ENCODE peak calls at places on chromosomes 13 and 19, in five cellular contexts. J, U, A, W and M are unnamed samples. For H3K27me3, the result is how much of the 10 kb centered on the place peaks cover.

GRCh38 chr13:21934309-21934708 is 263.4 kb downstream of the FGF9 start:
- DNase-seq in J (no peak), U (no peak), A (no peak), W (no peak), M (no peak)

GRCh38 chr19:12117203-12117970 is 22.8 kb downstream of the ZNF20 start:
- DNase-seq in W (no peak), J (no peak), A (no peak), U (no peak), M (no peak)

GRCh38 chr19:51676566-51677083 is 16.5 kb upstream of the SPACA6 start:
- DNase-seq in J (no peak), A (no peak), W (no peak), U (no peak), M (no peak)

GRCh38 chr13:50277127-50277526 is 261.9 kb downstream of the KCNRG start:
- DNase-seq in A (no peak), W (no peak), J (no peak), U (no peak), M (no peak)

GRCh38 chr19:21256722-21257121 is 72.5 kb downstream of the ZNF708 start:
- DNase-seq in W (peak), A (no peak), U (no peak), J (no peak), M (no peak)

GRCh38 chr19:39341122-39341719 is 1.0 kb upstream of the SAMD4B start:
- DNase-seq in U (peak), J (no peak), W (peak), A (no peak), M (no peak)

GRCh38 chr13:49308104-49308875 is 60.6 kb downstream of the CDADC1 start:
- DNase-seq in J (peak), W (peak), A (no peak), U (peak), M (no peak)

GRCh38 chr13:39597828-39598227 is 5.2 kb downstream of the LHFPL6 start:
- DNase-seq in U (no peak), J (no peak), A (no peak), W (no peak), M (no peak)

GRCh38 chr13:110411316-110412105 is 104.4 kb downstream of the COL4A2 start:
- DNase-seq in J (no peak), A (no peak), U (no peak), W (no peak), M (no peak)

GRCh38 chr19:7982651-7983099 is 22.8 kb downstream of the ELAVL1 start:
- DNase-seq in W (peak), J (no peak), U (no peak), A (no peak), M (no peak)

GRCh38 chr13:29453657-29454056 is 141.8 kb downstream of the SLC7A1 start:
- DNase-seq in W (no peak), J (no peak), U (no peak), A (no peak), M (no peak)

GRCh38 chr19:30095171-30095570 is 153.1 kb downstream of the URI1 start:
- DNase-seq in U (no peak), J (no peak), W (no peak), A (no peak), M (no peak)

GRCh38 chr19:45152504-45153338 is 8.1 kb downstream of the NKPD1 start:
- DNase-seq in A (no peak), W (peak), U (peak), J (no peak), M (no peak)

GRCh38 chr13:102395939-102396338 is 5.9 kb downstream of the FGF14 start:
- DNase-seq in A (no peak), U (no peak), J (no peak), W (no peak), M (no peak)

DNA sequence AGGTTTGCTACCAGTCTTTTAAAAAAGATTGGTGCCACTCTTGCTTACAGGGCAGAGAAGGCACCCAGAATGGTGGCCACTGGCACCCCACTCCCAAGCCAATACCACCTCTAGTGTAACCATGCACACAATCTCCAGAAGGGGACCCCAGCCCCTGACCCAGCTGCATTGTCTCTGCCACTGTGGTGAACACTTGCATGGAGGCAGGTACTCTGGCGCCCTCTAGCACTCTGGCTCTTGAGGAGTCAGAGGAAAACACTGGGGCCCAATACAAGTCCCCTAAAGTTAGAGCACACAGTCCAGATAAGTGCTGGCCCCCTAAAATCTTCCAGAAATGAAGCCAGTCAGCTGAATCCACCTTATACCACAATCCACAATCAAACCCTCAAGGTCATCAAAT is 6.0 kb downstream of the ERVV-1 start:
- DNase-seq in A (no peak), U (no peak), J (no peak), W (peak), M (no peak)
- TF ChIP-seq CTCF in A (peak), U (no peak), J (no peak), W (no peak), M (no peak)

GRCh38 chr19:54247106-54247930 is 4.7 kb upstream of the LILRA6 start:
- DNase-seq in J (no peak), A (no peak), U (no peak), W (no peak), M (no peak)
- H3K27me3 ChIP-seq in J (under half), A (under half), U (under half), W (under half), M (under half)

GRCh38 chr19:19626516-19627441 is 1.2 kb downstream of the LPAR2 start:
- DNase-seq in W (no peak), J (no peak), A (no peak), U (no peak), M (no peak)
- H3K4me3 ChIP-seq in W (no peak), J (no peak), A (peak), U (no peak), M (no peak)

DNA sequence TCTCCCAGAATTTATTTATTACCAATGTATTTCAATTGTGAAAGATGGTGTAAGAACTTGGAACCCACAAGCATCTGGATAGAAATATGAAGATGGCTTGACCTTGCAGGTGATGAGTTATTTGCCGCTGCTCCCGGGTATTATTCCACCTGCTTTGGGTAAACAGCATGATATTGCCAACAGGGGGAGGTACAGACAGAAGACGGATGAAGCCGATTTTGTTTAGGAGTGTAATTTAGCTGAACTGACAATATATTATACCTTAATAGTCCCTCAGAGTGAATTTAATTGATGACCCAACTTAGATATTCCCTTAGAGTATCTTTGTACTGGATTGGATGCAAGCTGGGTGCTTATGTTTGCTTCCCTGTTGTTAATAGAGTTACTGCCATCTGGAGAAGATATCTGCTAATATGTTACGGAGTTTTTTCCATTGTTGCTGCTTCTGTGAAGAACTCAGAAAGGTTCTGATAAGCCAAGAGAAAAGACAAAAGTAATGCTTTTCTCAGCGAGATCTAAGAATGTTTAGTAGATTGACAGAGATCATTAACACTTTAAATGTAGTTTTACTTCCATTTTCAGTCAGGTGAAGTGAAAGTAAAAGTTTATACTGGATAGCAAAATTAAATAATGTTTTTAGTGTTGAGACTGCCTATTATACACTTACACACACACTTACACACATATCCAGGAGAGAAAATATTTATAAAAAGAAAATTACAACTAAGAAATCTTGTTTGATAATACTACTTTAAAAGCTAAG is 2220.8 kb upstream of the PCDH20 start:
- DNase-seq in U (no peak), J (no peak), W (no peak), A (peak), M (no peak)
- TF ChIP-seq CTCF in U (no peak), J (no peak), W (no peak), A (peak), M (peak)

GRCh38 chr19:5398693-5399057 is 56.5 kb upstream of the ZNRF4 start:
- DNase-seq in A (no peak), W (no peak), U (no peak), J (no peak), M (no peak)
- H3K27me3 ChIP-seq in A (under half), W (under half), U (under half), J (under half), M (under half)

GRCh38 chr19:3345850-3346460 is 20.4 kb upstream of the NFIC start:
- DNase-seq in W (no peak), U (no peak), J (no peak), A (no peak), M (no peak)
- H3K4me3 ChIP-seq in W (no peak), U (no peak), J (peak), A (no peak), M (no peak)